ENCODE peak calls at places on chromosome 1, in seven cellular contexts. C is cardiac septum; T is SHP77; N is kidney tubule cell; K is ureter; B is stimulated activated CD4-positive, alpha-beta T cell treated with anti-CD3 and anti-CD28 coated beads, Interleukin-1b, Interleukin-23, amount 100 ng/mL, for 1 hour; L is D341Med. Z is an unnamed sample.

GRCh38 chr1:212060632-212061472 is 25.3 kb downstream of the DTL start:
- DNase-seq in L (no peak), C (no peak), B (no peak), T (no peak), K (no peak), N (peak; percentile 46), Z (no peak)

GRCh38 chr1:17594026-17594425 is 54.5 kb downstream of the ARHGEF10L start:
- DNase-seq in N (no peak), T (no peak), B (no peak), C (no peak), L (no peak), K (no peak), Z (no peak)

GRCh38 chr1:10644307-10645128 is 151.9 kb downstream of the CASZ1 start:
- DNase-seq in L (no peak), N (no peak), K (no peak), B (no peak), C (no peak), T (no peak), Z (no peak)

GRCh38 chr1:154969246-154969645 is 1.3 kb downstream of the SHC1 start:
- DNase-seq in T (no peak), C (no peak), K (no peak), L (no peak), N (no peak), B (no peak), Z (no peak)

GRCh38 chr1:94438692-94439276 is 20.6 kb downstream of the ABCD3 start:
- DNase-seq in T (no peak), B (no peak), C (no peak), N (no peak), K (no peak), L (no peak), Z (no peak)

GRCh38 chr1:246797597-246797996 is 73.4 kb downstream of the SCCPDH start:
- DNase-seq in B (no peak), T (no peak), N (peak; percentile 20), K (no peak), C (peak; percentile 12), L (no peak), Z (no peak)

GRCh38 chr1:234970731-234971476 is 157.7 kb downstream of the TOMM20 start:
- DNase-seq in N (peak; percentile 76), C (no peak), K (peak; percentile 78), L (no peak), T (peak; percentile 87), B (no peak), Z (peak; percentile 78)

GRCh38 chr1:164619006-164619784 is 60.2 kb downstream of the PBX1 start:
- DNase-seq in L (no peak), T (no peak), K (no peak), B (no peak), N (no peak), C (no peak), Z (no peak)

GRCh38 chr1:226642421-226642820 is 93.9 kb downstream of the STUM start:
- DNase-seq in N (no peak), L (no peak), B (no peak), K (no peak), C (no peak), T (no peak), Z (no peak)

GRCh38 chr1:79808816-79809475 is 802.4 kb upstream of the ADGRL4 start:
- DNase-seq in C (no peak), B (no peak), L (no peak), N (no peak), T (no peak), K (no peak), Z (no peak)

GRCh38 chr1:45686081-45687013 is at the start of gene GPBP1L1:
- DNase-seq in L (peak; percentile 98), K (peak; percentile 98), N (peak; percentile 96), B (peak; percentile 94), C (peak; percentile 99), T (peak; percentile 88), Z (peak; percentile 98)

GRCh38 chr1:30933874-30934252 is 25.3 kb upstream of the SDC3 start:
- DNase-seq in B (no peak), C (no peak), K (no peak), T (no peak), L (no peak), N (peak; percentile 86), Z (no peak)

GRCh38 chr1:2469103-2469940 is 6.8 kb upstream of the PLCH2 start:
- DNase-seq in N (no peak), L (no peak), T (no peak), B (no peak), K (no peak), C (no peak), Z (no peak)

GRCh38 chr1:156615946-156616345 is 3.3 kb upstream of the HAPLN2 start:
- DNase-seq in N (no peak), B (no peak), T (peak; percentile 38), L (no peak), C (no peak), K (no peak), Z (no peak)

GRCh38 chr1:22107126-22107525 is 35.8 kb downstream of the WNT4 start:
- DNase-seq in T (no peak), L (no peak), B (no peak), K (no peak), C (no peak), N (peak; percentile 70), Z (no peak)

Z was measured in body of pancreas.